ENCODE peak calls at places on chromosomes 3 and 15, in four cellular contexts. One of them, this sample, is unnamed.

GRCh38 chr3:173983353-173983752 is 585.8 kb downstream of the NLGN1 start:
- DNase-seq in endodermal cell: no peak
- DNase-seq in mammary epithelial cell: no peak
- DNase-seq in mesendoderm: no peak
- DNase-seq in this sample: no peak

GRCh38 chr3:194133661-194134230 is 2.2 kb upstream of the HES1 start:
- DNase-seq in endodermal cell: peak; percentile 90
- DNase-seq in mammary epithelial cell: peak; percentile 47
- DNase-seq in mesendoderm: peak; percentile 91
- DNase-seq in this sample: no peak

GRCh38 chr3:101466465-101467309 is 46.3 kb downstream of the SENP7 start:
- DNase-seq in endodermal cell: peak; percentile 84
- DNase-seq in mammary epithelial cell: no peak
- DNase-seq in mesendoderm: peak; percentile 47
- DNase-seq in this sample: no peak

GRCh38 chr3:153072856-153073255 is 89.2 kb upstream of the RAP2B start:
- DNase-seq in endodermal cell: no peak
- DNase-seq in mammary epithelial cell: no peak
- DNase-seq in mesendoderm: peak; percentile 31
- DNase-seq in this sample: no peak

GRCh38 chr15:73858062-73858461 is 15.3 kb upstream of the TBC1D21 start:
- DNase-seq in endodermal cell: peak; percentile 28
- DNase-seq in mammary epithelial cell: no peak
- DNase-seq in mesendoderm: peak; percentile 16
- DNase-seq in this sample: no peak

GRCh38 chr3:188123170-188123920 is 30.6 kb upstream of the LPP start:
- DNase-seq in endodermal cell: no peak
- DNase-seq in mammary epithelial cell: peak; percentile 45
- DNase-seq in mesendoderm: no peak
- DNase-seq in this sample: no peak

GRCh38 chr3:133136114-133137041 is 98.2 kb downstream of the TMEM108 start:
- DNase-seq in endodermal cell: no peak
- DNase-seq in mammary epithelial cell: peak; percentile 29
- DNase-seq in mesendoderm: no peak
- DNase-seq in this sample: no peak

GRCh38 chr3:179957264-179957845 is 79.4 kb downstream of the PEX5L start:
- DNase-seq in endodermal cell: no peak
- DNase-seq in mammary epithelial cell: no peak
- DNase-seq in mesendoderm: no peak
- DNase-seq in this sample: no peak

GRCh38 chr3:73765878-73766564 is 141.3 kb upstream of the PDZRN3 start:
- DNase-seq in endodermal cell: no peak
- DNase-seq in mammary epithelial cell: no peak
- DNase-seq in mesendoderm: no peak
- DNase-seq in this sample: no peak

GRCh38 chr15:50135123-50135541 is 16.1 kb upstream of the ATP8B4 start:
- DNase-seq in endodermal cell: no peak
- DNase-seq in mammary epithelial cell: no peak
- DNase-seq in mesendoderm: no peak
- DNase-seq in this sample: no peak

GRCh38 chr3:153897842-153898241 is 223.3 kb upstream of the ARHGEF26 start:
- DNase-seq in endodermal cell: no peak
- DNase-seq in mammary epithelial cell: no peak
- DNase-seq in mesendoderm: no peak
- DNase-seq in this sample: no peak

GRCh38 chr3:139672247-139672646 is 5.5 kb downstream of the NMNAT3 start:
- DNase-seq in endodermal cell: no peak
- DNase-seq in mammary epithelial cell: no peak
- DNase-seq in mesendoderm: no peak
- DNase-seq in this sample: no peak

GRCh38 chr3:45131201-45131600 is 15.0 kb downstream of the CDCP1 start:
- DNase-seq in endodermal cell: no peak
- DNase-seq in mammary epithelial cell: no peak
- DNase-seq in mesendoderm: no peak
- DNase-seq in this sample: no peak

GRCh38 chr3:147405552-147406254 is 640 bp downstream of the ZIC4 start:
- DNase-seq in endodermal cell: peak; percentile 80
- DNase-seq in mammary epithelial cell: no peak
- DNase-seq in mesendoderm: no peak
- DNase-seq in this sample: no peak

GRCh38 chr15:42363942-42364341 is 4.6 kb downstream of the CAPN3 start:
- DNase-seq in endodermal cell: no peak
- DNase-seq in mammary epithelial cell: peak; percentile 30
- DNase-seq in mesendoderm: no peak
- DNase-seq in this sample: no peak

GRCh38 chr3:186742618-186743335 is 25.6 kb downstream of the KNG1 start:
- DNase-seq in endodermal cell: no peak
- DNase-seq in mammary epithelial cell: no peak
- DNase-seq in mesendoderm: no peak
- DNase-seq in this sample: no peak

GRCh38 chr15:69853572-69853971 is 244.1 kb downstream of the TLE3 start:
- DNase-seq in endodermal cell: peak; percentile 82
- DNase-seq in mammary epithelial cell: peak; percentile 36
- DNase-seq in mesendoderm: peak; percentile 96
- DNase-seq in this sample: peak; percentile 96

GRCh38 chr3:31885235-31885634 is 95.8 kb downstream of the OSBPL10 start:
- DNase-seq in endodermal cell: no peak
- DNase-seq in mammary epithelial cell: no peak
- DNase-seq in mesendoderm: no peak
- DNase-seq in this sample: no peak

GRCh38 chr3:140469491-140469890 is 208.4 kb upstream of the TRIM42 start:
- DNase-seq in endodermal cell: peak; percentile 24
- DNase-seq in mammary epithelial cell: peak; percentile 16
- DNase-seq in mesendoderm: no peak
- DNase-seq in this sample: no peak

GRCh38 chr3:32544894-32545293 is 25.8 kb downstream of the DYNC1LI1 start:
- DNase-seq in endodermal cell: no peak
- DNase-seq in mammary epithelial cell: no peak
- DNase-seq in mesendoderm: peak; percentile 44
- DNase-seq in this sample: no peak

GRCh38 chr15:39880718-39881387 is 39.2 kb downstream of the GPR176 start:
- DNase-seq in endodermal cell: no peak
- DNase-seq in mammary epithelial cell: no peak
- DNase-seq in mesendoderm: no peak
- DNase-seq in this sample: no peak

GRCh38 chr15:91696981-91697380 is 156.5 kb upstream of the SLCO3A1 start:
- DNase-seq in endodermal cell: no peak
- DNase-seq in mammary epithelial cell: no peak
- DNase-seq in mesendoderm: no peak
- DNase-seq in this sample: no peak

GRCh38 chr15:69602095-69602494 is 149.5 kb downstream of the RPLP1 start:
- DNase-seq in endodermal cell: peak; percentile 42
- DNase-seq in mammary epithelial cell: no peak
- DNase-seq in mesendoderm: no peak
- DNase-seq in this sample: no peak

GRCh38 chr3:177420643-177421042 is 223.4 kb upstream of the TBL1XR1 start:
- DNase-seq in endodermal cell: no peak
- DNase-seq in mammary epithelial cell: no peak
- DNase-seq in mesendoderm: no peak
- DNase-seq in this sample: peak; percentile 88

GRCh38 chr3:112128843-112129727 is 4.0 kb downstream of the GCSAM start:
- DNase-seq in endodermal cell: no peak
- DNase-seq in mammary epithelial cell: peak; percentile 68
- DNase-seq in mesendoderm: peak; percentile 94
- DNase-seq in this sample: peak; percentile 88

GRCh38 chr3:14899993-14900618 is 47.3 kb upstream of the NR2C2 start:
- DNase-seq in endodermal cell: peak; percentile 84
- DNase-seq in mammary epithelial cell: no peak
- DNase-seq in mesendoderm: peak; percentile 60
- DNase-seq in this sample: no peak

GRCh38 chr3:30777426-30777825 is 117.0 kb downstream of the GADL1 start:
- DNase-seq in endodermal cell: no peak
- DNase-seq in mammary epithelial cell: no peak
- DNase-seq in mesendoderm: no peak
- DNase-seq in this sample: no peak

GRCh38 chr3:61574854-61575253 is 13.5 kb downstream of the PTPRG start:
- DNase-seq in endodermal cell: no peak
- DNase-seq in mammary epithelial cell: peak; percentile 61
- DNase-seq in mesendoderm: peak; percentile 68
- DNase-seq in this sample: peak; percentile 48

GRCh38 chr3:101807884-101808283 is 28.9 kb downstream of the NXPE3 start:
- DNase-seq in endodermal cell: no peak
- DNase-seq in mammary epithelial cell: no peak
- DNase-seq in mesendoderm: no peak
- DNase-seq in this sample: no peak

GRCh38 chr3:51982352-51982837 is 940 bp upstream of the ACY1 start:
- DNase-seq in endodermal cell: peak; percentile 88
- DNase-seq in mammary epithelial cell: no peak
- DNase-seq in mesendoderm: peak; percentile 88
- DNase-seq in this sample: no peak

GRCh38 chr3:132047209-132047608 is 12.4 kb upstream of the CPNE4 start:
- DNase-seq in endodermal cell: no peak
- DNase-seq in mammary epithelial cell: no peak
- DNase-seq in mesendoderm: no peak
- DNase-seq in this sample: no peak

GRCh38 chr3:8001712-8002111 is 499.9 kb upstream of the LMCD1 start:
- DNase-seq in endodermal cell: peak; percentile 39
- DNase-seq in mammary epithelial cell: no peak
- DNase-seq in mesendoderm: no peak
- DNase-seq in this sample: no peak

GRCh38 chr15:60678632-60679031 is 199.7 kb upstream of the ICE2 start:
- DNase-seq in endodermal cell: no peak
- DNase-seq in mammary epithelial cell: no peak
- DNase-seq in mesendoderm: no peak
- DNase-seq in this sample: no peak

GRCh38 chr3:17737591-17737990 is 4.8 kb downstream of the TBC1D5 start:
- DNase-seq in endodermal cell: no peak
- DNase-seq in mammary epithelial cell: no peak
- DNase-seq in mesendoderm: no peak
- DNase-seq in this sample: no peak

GRCh38 chr3:67647390-67647878 is 7.0 kb downstream of the SUCLG2 start:
- DNase-seq in endodermal cell: no peak
- DNase-seq in mammary epithelial cell: peak; percentile 90
- DNase-seq in mesendoderm: no peak
- DNase-seq in this sample: peak; percentile 92

GRCh38 chr3:212432-212831 is 15.9 kb downstream of the CHL1 start:
- DNase-seq in endodermal cell: no peak
- DNase-seq in mammary epithelial cell: no peak
- DNase-seq in mesendoderm: no peak
- DNase-seq in this sample: no peak

GRCh38 chr15:59274126-59274970 is 67.7 kb downstream of the LDHAL6B start:
- DNase-seq in endodermal cell: no peak
- DNase-seq in mammary epithelial cell: peak; percentile 79
- DNase-seq in mesendoderm: peak; percentile 28
- DNase-seq in this sample: no peak

GRCh38 chr3:127410678-127411077 is 122.8 kb upstream of the PRR20G start:
- DNase-seq in endodermal cell: peak; percentile 30
- DNase-seq in mammary epithelial cell: no peak
- DNase-seq in mesendoderm: no peak
- DNase-seq in this sample: no peak

GRCh38 chr3:127413871-127414270 is 126.0 kb upstream of the PRR20G start:
- DNase-seq in endodermal cell: peak; percentile 21
- DNase-seq in mammary epithelial cell: no peak
- DNase-seq in mesendoderm: no peak
- DNase-seq in this sample: no peak

GRCh38 chr3:127411083-127411727 is 123.4 kb upstream of the PRR20G start:
- DNase-seq in endodermal cell: peak; percentile 85
- DNase-seq in mammary epithelial cell: no peak
- DNase-seq in mesendoderm: peak; percentile 77
- DNase-seq in this sample: no peak

GRCh38 chr3:127412578-127413317 is 124.9 kb upstream of the PRR20G start:
- DNase-seq in endodermal cell: peak; percentile 29
- DNase-seq in mammary epithelial cell: no peak
- DNase-seq in mesendoderm: no peak
- DNase-seq in this sample: no peak

DNA sequence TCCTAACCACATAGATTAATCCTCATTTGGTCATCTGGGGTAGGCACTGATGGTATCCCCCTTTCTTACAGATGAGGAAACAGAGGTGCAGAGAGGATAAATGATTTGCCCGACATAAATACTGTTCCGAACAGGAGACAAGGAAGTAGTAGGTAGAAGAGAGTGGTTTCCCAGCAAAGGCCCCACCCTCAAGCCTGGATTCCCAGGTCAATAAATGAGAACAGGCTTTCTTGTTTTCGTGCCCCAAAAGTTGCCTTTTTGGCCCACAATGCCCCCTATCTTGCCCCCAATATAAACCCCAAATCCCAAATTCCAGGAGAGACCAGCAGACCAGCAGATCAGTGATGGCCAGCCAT is 125.5 kb upstream of the PRR20G start:
- DNase-seq in endodermal cell: peak; percentile 23
- DNase-seq in mammary epithelial cell: no peak
- DNase-seq in mesendoderm: no peak
- DNase-seq in this sample: no peak
- H3K4me1 ChIP-seq in endodermal cell: peaks cover 6% of the 10 kb centered on the region
- H3K4me1 ChIP-seq in mammary epithelial cell: no peaks in the 10 kb centered on the region
- H3K4me1 ChIP-seq in mesendoderm: peaks cover 4% of the 10 kb centered on the region
- H3K4me1 ChIP-seq in this sample: peaks cover 10% of the 10 kb centered on the region

GRCh38 chr15:48962662-48963523 is 826 bp downstream of the SHC4 start:
- DNase-seq in endodermal cell: peak; percentile 82
- DNase-seq in mammary epithelial cell: peak; percentile 59
- DNase-seq in mesendoderm: peak; percentile 49
- DNase-seq in this sample: peak; percentile 84
- H3K9ac ChIP-seq in endodermal cell: no peak overlapping the region
- H3K9ac ChIP-seq in mammary epithelial cell: peak overlapping the region; percentile 52
- H3K9ac ChIP-seq in mesendoderm: peak overlapping the region; percentile 28
- H3K9ac ChIP-seq in this sample: peak overlapping the region; percentile 66

DNA sequence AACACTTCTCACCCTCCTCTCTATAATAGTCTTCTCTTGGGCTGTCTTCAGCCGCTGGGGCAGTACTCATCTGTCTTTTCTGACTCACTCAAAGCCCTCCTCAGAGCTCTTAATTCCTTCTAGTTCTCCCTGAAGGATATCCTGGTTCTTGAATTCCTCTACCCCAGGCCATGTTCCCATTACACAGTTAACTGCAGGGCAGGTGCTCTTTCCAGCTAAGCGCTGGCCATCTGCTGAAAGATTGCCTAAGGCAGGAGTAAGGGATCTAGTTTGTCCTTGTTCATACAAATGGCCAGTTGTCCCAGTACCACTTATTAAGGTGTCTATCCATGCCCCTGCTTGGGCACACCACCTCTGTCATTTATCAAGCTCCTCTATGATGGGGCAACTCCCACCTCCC is 10.2 kb upstream of the SPG11 start:
- DNase-seq in endodermal cell: no peak
- DNase-seq in mammary epithelial cell: no peak
- DNase-seq in mesendoderm: no peak
- DNase-seq in this sample: no peak
- H3K4me1 ChIP-seq in endodermal cell: no peaks in the 10 kb centered on the region
- H3K4me1 ChIP-seq in mammary epithelial cell: no peaks in the 10 kb centered on the region
- H3K4me1 ChIP-seq in mesendoderm: no peaks in the 10 kb centered on the region
- H3K4me1 ChIP-seq in this sample: no peaks in the 10 kb centered on the region

GRCh38 chr3:184562146-184562861 is 719 bp downstream of the EPHB3 start:
- DNase-seq in endodermal cell: peak; percentile 73
- DNase-seq in mammary epithelial cell: no peak
- DNase-seq in mesendoderm: peak; percentile 35
- DNase-seq in this sample: peak; percentile 63

GRCh38 chr3:184561329-184562145 is at the start of gene EPHB3:
- DNase-seq in endodermal cell: peak; percentile 100
- DNase-seq in mammary epithelial cell: peak; percentile 99
- DNase-seq in mesendoderm: peak; percentile 100
- DNase-seq in this sample: peak; percentile 100

GRCh38 chr3:184563569-184563925 is 2.0 kb downstream of the EPHB3 start:
- DNase-seq in endodermal cell: peak; percentile 71
- DNase-seq in mammary epithelial cell: peak; percentile 42
- DNase-seq in mesendoderm: peak; percentile 76
- DNase-seq in this sample: no peak

GRCh38 chr3:184563941-184564684 is 2.5 kb downstream of the EPHB3 start:
- DNase-seq in endodermal cell: peak; percentile 72
- DNase-seq in mammary epithelial cell: no peak
- DNase-seq in mesendoderm: no peak
- DNase-seq in this sample: no peak

GRCh38 chr3:184562875-184563568 is 1.4 kb downstream of the EPHB3 start:
- DNase-seq in endodermal cell: peak; percentile 70
- DNase-seq in mammary epithelial cell: peak; percentile 38
- DNase-seq in mesendoderm: peak; percentile 34
- DNase-seq in this sample: no peak
- H3K9ac ChIP-seq in endodermal cell: peak overlapping the region; percentile 58
- H3K9ac ChIP-seq in mammary epithelial cell: peak overlapping the region; percentile 72
- H3K9ac ChIP-seq in mesendoderm: peak overlapping the region; percentile 82
- H3K9ac ChIP-seq in this sample: peak overlapping the region; percentile 60